ENCODE peak calls at places on chromosomes 11 and 22, in ten cellular contexts. E is sigmoid colon, L is transverse colon, O is uterus, K is Peyer's patch, H is tibial nerve, Q is testis, I is stomach, V is adrenal gland, Y is body of pancreas. R is an unnamed sample.

GRCh38 chr22:39236321-39237275 is 8.2 kb downstream of the PDGFB start:
- DNase-seq in E (no peak), L (peak; percentile 45), O (no peak), K (no peak), H (no peak), Q (no peak), I (peak; percentile 76), V (no peak), Y (peak; percentile 57), R (no peak)

GRCh38 chr11:94272738-94273313 is 31.6 kb upstream of the IZUMO1R start:
- DNase-seq in E (no peak), L (no peak), O (peak; percentile 15), K (no peak), H (no peak), Q (peak; percentile 15), I (no peak), V (peak; percentile 28), Y (peak; percentile 4), R (no peak)

GRCh38 chr11:120178441-120179070 is 32.3 kb upstream of the OAF start:
- DNase-seq in E (no peak), L (no peak), O (no peak), K (no peak), H (no peak), Q (no peak), I (no peak), V (no peak), Y (no peak), R (peak; percentile 70)

GRCh38 chr11:45285931-45286632 is at the start of gene SYT13:
- DNase-seq in E (no peak), L (peak; percentile 86), O (no peak), K (peak; percentile 89), H (no peak), Q (peak; percentile 14), I (peak; percentile 78), V (no peak), Y (peak; percentile 56), R (no peak)

GRCh38 chr11:26578998-26579635 is 7.1 kb upstream of the MUC15 start:
- DNase-seq in E (no peak), L (no peak), O (no peak), K (no peak), H (no peak), Q (no peak), I (no peak), V (no peak), Y (no peak), R (no peak)

GRCh38 chr11:27217948-27218410 is 145.0 kb downstream of the CCDC34 start:
- DNase-seq in E (no peak), L (no peak), O (no peak), K (no peak), H (no peak), Q (no peak), I (no peak), V (peak; percentile 52), Y (peak; percentile 58), R (no peak)

GRCh38 chr11:72085836-72086475 is 5.3 kb downstream of the LRRC51 start:
- DNase-seq in E (no peak), L (no peak), O (no peak), K (no peak), H (no peak), Q (no peak), I (no peak), V (no peak), Y (no peak), R (no peak)

GRCh38 chr11:76803023-76803422 is 19.9 kb downstream of the TSKU start:
- DNase-seq in E (no peak), L (no peak), O (peak; percentile 16), K (no peak), H (no peak), Q (no peak), I (no peak), V (no peak), Y (no peak), R (no peak)

GRCh38 chr22:32478994-32479393 is 4.4 kb downstream of the FBXO7 start:
- DNase-seq in E (no peak), L (no peak), O (no peak), K (no peak), H (no peak), Q (no peak), I (no peak), V (peak; percentile 47), Y (no peak), R (no peak)

GRCh38 chr22:27409299-27409698 is 392.3 kb downstream of the MN1 start:
- DNase-seq in E (no peak), L (no peak), O (no peak), K (no peak), H (no peak), Q (no peak), I (no peak), V (no peak), Y (no peak), R (no peak)

GRCh38 chr22:46390652-46391301 is 55.3 kb downstream of the TRMU start:
- DNase-seq in E (no peak), L (peak; percentile 45), O (peak; percentile 29), K (peak; percentile 69), H (peak; percentile 39), Q (peak; percentile 50), I (peak; percentile 75), V (peak; percentile 69), Y (peak; percentile 90), R (no peak)
- H3K4me3 ChIP-seq in E (no peak overlapping the region), L (no peak overlapping the region), O (no peak overlapping the region), K (peak overlapping the region; percentile 19), H (no peak overlapping the region), Q (no peak overlapping the region), I (peak overlapping the region; percentile 21), V (no peak overlapping the region), Y (no peak overlapping the region), R (no peak overlapping the region)

DNA sequence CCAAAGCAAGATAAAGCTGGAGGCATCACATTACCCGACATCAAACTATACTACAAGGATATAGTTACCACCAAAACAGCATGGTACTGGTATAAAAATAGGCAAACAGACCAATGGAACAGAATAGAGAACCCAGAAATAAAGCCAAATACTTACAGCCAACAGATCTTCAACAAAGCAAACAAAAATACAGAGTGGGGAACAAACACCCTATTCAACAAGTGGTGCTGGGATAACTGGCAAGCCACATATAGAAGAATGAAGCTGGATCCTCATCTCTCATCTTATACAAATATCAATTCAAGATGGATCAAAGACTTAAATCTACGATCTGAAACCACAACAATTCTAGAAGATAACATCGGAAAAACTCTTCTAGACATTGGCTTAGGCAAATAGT is 50.0 kb upstream of the CLTCL1 start:
- DNase-seq in E (no peak), L (no peak), O (no peak), K (no peak), H (no peak), Q (no peak), I (no peak), V (no peak), Y (no peak), R (no peak)
- TF ChIP-seq POLR2A in E (no peak), L (no peak), O (no peak), K (no peak), H (no peak), Q (no peak), I (no peak), V (no peak), Y (no peak), R (no peak)

GRCh38 chr22:37534445-37534844 is 15.2 kb upstream of the CARD10 start:
- DNase-seq in E (no peak), L (no peak), O (no peak), K (no peak), H (no peak), Q (no peak), I (no peak), V (no peak), Y (no peak), R (no peak)

GRCh38 chr22:37538590-37539357 is 19.6 kb upstream of the CARD10 start:
- DNase-seq in E (peak; percentile 97), L (peak; percentile 97), O (peak; percentile 94), K (peak; percentile 97), H (peak; percentile 82), Q (peak; percentile 95), I (peak; percentile 95), V (peak; percentile 97), Y (peak; percentile 96), R (peak; percentile 98)

GRCh38 chr22:37533995-37534394 is 14.8 kb upstream of the CARD10 start:
- DNase-seq in E (no peak), L (no peak), O (no peak), K (no peak), H (no peak), Q (no peak), I (no peak), V (no peak), Y (no peak), R (no peak)

GRCh38 chr22:37529652-37530345 is 10.6 kb upstream of the CARD10 start:
- DNase-seq in E (no peak), L (peak; percentile 78), O (no peak), K (no peak), H (no peak), Q (no peak), I (no peak), V (no peak), Y (no peak), R (no peak)

DNA sequence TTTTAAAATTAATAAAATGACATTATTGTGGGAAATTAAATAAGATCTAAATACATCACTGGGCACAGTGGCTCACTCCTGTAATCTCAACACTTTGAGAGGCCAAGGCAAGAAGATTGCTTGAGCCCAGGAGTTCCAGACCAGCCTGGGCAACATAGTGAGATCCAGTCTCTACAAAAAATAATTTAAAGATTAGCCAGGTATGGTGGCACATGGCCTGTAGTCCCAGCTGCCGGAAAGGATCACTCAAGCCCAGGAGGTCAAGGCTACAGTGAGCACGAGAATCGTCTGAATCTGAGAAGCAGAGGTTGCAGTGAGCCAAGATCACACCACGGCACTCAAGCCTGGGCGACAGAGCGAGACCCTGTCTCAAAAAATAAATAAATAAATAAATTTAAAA is 15.9 kb upstream of the CARD10 start:
- DNase-seq in E (no peak), L (no peak), O (no peak), K (no peak), H (no peak), Q (no peak), I (no peak), V (no peak), Y (no peak), R (no peak)
- TF ChIP-seq CTCF in E (no peak), L (no peak), O (no peak), K (no peak), H (no peak), Q (no peak), I (no peak), V (no peak), Y (no peak), R (no peak)

GRCh38 chr11:61888043-61888442 is 3.3 kb downstream of the FADS3 start:
- DNase-seq in E (peak; percentile 91), L (peak; percentile 39), O (peak; percentile 67), K (no peak), H (peak; percentile 65), Q (peak; percentile 78), I (no peak), V (peak; percentile 96), Y (peak; percentile 79), R (no peak)

GRCh38 chr11:61888590-61888989 is 2.8 kb downstream of the FADS3 start:
- DNase-seq in E (no peak), L (no peak), O (no peak), K (no peak), H (no peak), Q (no peak), I (no peak), V (no peak), Y (no peak), R (no peak)

GRCh38 chr11:61890536-61891330 is 612 bp downstream of the FADS3 start:
- DNase-seq in E (peak; percentile 87), L (peak; percentile 38), O (peak; percentile 60), K (peak; percentile 63), H (no peak), Q (peak; percentile 40), I (no peak), V (peak; percentile 89), Y (peak; percentile 55), R (peak; percentile 94)

GRCh38 chr11:61891331-61892084 is at the start of gene FADS3:
- DNase-seq in E (peak; percentile 94), L (peak; percentile 90), O (peak; percentile 87), K (peak; percentile 92), H (peak; percentile 85), Q (peak; percentile 88), I (peak; percentile 91), V (peak; percentile 89), Y (peak; percentile 91), R (peak; percentile 67)

GRCh38 chr11:61889831-61890230 is 1.5 kb downstream of the FADS3 start:
- DNase-seq in E (no peak), L (no peak), O (no peak), K (no peak), H (no peak), Q (no peak), I (no peak), V (no peak), Y (no peak), R (no peak)
- H3K4me3 ChIP-seq in E (no peak overlapping the region), L (no peak overlapping the region), O (no peak overlapping the region), K (no peak overlapping the region), H (peak overlapping the region; percentile 99), Q (no peak overlapping the region), I (peak overlapping the region; percentile 89), V (peak overlapping the region; percentile 66), Y (no peak overlapping the region), R (no peak overlapping the region)

R was measured in lower leg skin.